ENCODE peak calls at places on chromosomes 2 and 18, in five cellular contexts. One of them, this sample, is unnamed.

GRCh38 chr2:75025633-75026380 is 67.4 kb downstream of the POLE4 start:
- DNase-seq in RPMI7951: peak; percentile 18
- DNase-seq in stimulated activated CD4-positive, alpha-beta T cell treated with anti-CD3 and anti-CD28 coated beads, Interleukin-1b, Interleukin-23, amount 100 ng/mL, for 24 hours: no peak
- DNase-seq in ELR: peak; percentile 61
- DNase-seq in endothelial cell of umbilical vein: no peak
- DNase-seq in this sample: no peak

GRCh38 chr2:4618630-4619228 is 915.4 kb downstream of the DCDC2C start:
- DNase-seq in stimulated activated CD4-positive, alpha-beta T cell treated with anti-CD3 and anti-CD28 coated beads, Interleukin-1b, Interleukin-23, amount 100 ng/mL, for 24 hours: no peak
- DNase-seq in RPMI7951: no peak
- DNase-seq in endothelial cell of umbilical vein: no peak
- DNase-seq in ELR: no peak
- DNase-seq in this sample: no peak

GRCh38 chr2:12490641-12491040 is 226.1 kb upstream of the TRIB2 start:
- DNase-seq in ELR: no peak
- DNase-seq in RPMI7951: no peak
- DNase-seq in endothelial cell of umbilical vein: no peak
- DNase-seq in stimulated activated CD4-positive, alpha-beta T cell treated with anti-CD3 and anti-CD28 coated beads, Interleukin-1b, Interleukin-23, amount 100 ng/mL, for 24 hours: no peak
- DNase-seq in this sample: no peak

GRCh38 chr2:219514196-219514761 is at the start of gene ASIC4:
- DNase-seq in stimulated activated CD4-positive, alpha-beta T cell treated with anti-CD3 and anti-CD28 coated beads, Interleukin-1b, Interleukin-23, amount 100 ng/mL, for 24 hours: no peak
- DNase-seq in RPMI7951: peak; percentile 48
- DNase-seq in ELR: no peak
- DNase-seq in endothelial cell of umbilical vein: no peak
- DNase-seq in this sample: no peak

GRCh38 chr2:239441261-239441701 is 40.5 kb upstream of the HDAC4 start:
- DNase-seq in RPMI7951: peak; percentile 84
- DNase-seq in stimulated activated CD4-positive, alpha-beta T cell treated with anti-CD3 and anti-CD28 coated beads, Interleukin-1b, Interleukin-23, amount 100 ng/mL, for 24 hours: no peak
- DNase-seq in endothelial cell of umbilical vein: no peak
- DNase-seq in ELR: no peak
- DNase-seq in this sample: no peak

GRCh38 chr2:109062558-109063325 is 66.3 kb upstream of the SH3RF3 start:
- DNase-seq in stimulated activated CD4-positive, alpha-beta T cell treated with anti-CD3 and anti-CD28 coated beads, Interleukin-1b, Interleukin-23, amount 100 ng/mL, for 24 hours: no peak
- DNase-seq in RPMI7951: peak; percentile 17
- DNase-seq in endothelial cell of umbilical vein: no peak
- DNase-seq in ELR: no peak
- DNase-seq in this sample: no peak

GRCh38 chr18:32695534-32695933 is 77.3 kb downstream of the KLHL14 start:
- DNase-seq in endothelial cell of umbilical vein: no peak
- DNase-seq in ELR: no peak
- DNase-seq in stimulated activated CD4-positive, alpha-beta T cell treated with anti-CD3 and anti-CD28 coated beads, Interleukin-1b, Interleukin-23, amount 100 ng/mL, for 24 hours: no peak
- DNase-seq in RPMI7951: no peak
- DNase-seq in this sample: no peak

GRCh38 chr18:78980777-78981651 is 1.4 kb downstream of the SALL3 start:
- DNase-seq in ELR: no peak
- DNase-seq in RPMI7951: no peak
- DNase-seq in stimulated activated CD4-positive, alpha-beta T cell treated with anti-CD3 and anti-CD28 coated beads, Interleukin-1b, Interleukin-23, amount 100 ng/mL, for 24 hours: no peak
- DNase-seq in endothelial cell of umbilical vein: no peak
- DNase-seq in this sample: no peak

GRCh38 chr18:48855422-48856377 is 95.1 kb downstream of the SMAD7 start:
- DNase-seq in stimulated activated CD4-positive, alpha-beta T cell treated with anti-CD3 and anti-CD28 coated beads, Interleukin-1b, Interleukin-23, amount 100 ng/mL, for 24 hours: no peak
- DNase-seq in ELR: no peak
- DNase-seq in RPMI7951: no peak
- DNase-seq in endothelial cell of umbilical vein: no peak
- DNase-seq in this sample: no peak